ENCODE peak calls at places on chromosomes 13 and 19, in nine cellular contexts. One of them, this sample, is unnamed.

GRCh38 chr19:5128251-5128931 is 159.5 kb downstream of the KDM4B start:
- DNase-seq in choroid plexus epithelial cell: peak; percentile 89
- DNase-seq in CD8-positive, alpha-beta T cell: no peak
- DNase-seq in tibial nerve: peak; percentile 47
- DNase-seq in IMR-90: peak; percentile 75
- DNase-seq in dorsolateral prefrontal cortex: no peak
- DNase-seq in cardiac muscle cell: peak; percentile 92
- DNase-seq in ascending aorta: no peak
- DNase-seq in hepatocyte: peak; percentile 89
- DNase-seq in this sample: no peak

GRCh38 chr13:42548731-42549554 is 25.0 kb upstream of the TNFSF11 start:
- DNase-seq in choroid plexus epithelial cell: peak; percentile 93
- DNase-seq in CD8-positive, alpha-beta T cell: no peak
- DNase-seq in tibial nerve: no peak
- DNase-seq in IMR-90: no peak
- DNase-seq in dorsolateral prefrontal cortex: no peak
- DNase-seq in cardiac muscle cell: peak; percentile 53
- DNase-seq in ascending aorta: peak; percentile 17
- DNase-seq in hepatocyte: no peak
- DNase-seq in this sample: peak; percentile 86

GRCh38 chr19:10565028-10565566 is 713 bp downstream of the KRI1 start:
- DNase-seq in choroid plexus epithelial cell: peak; percentile 44
- DNase-seq in CD8-positive, alpha-beta T cell: peak; percentile 30
- DNase-seq in tibial nerve: peak; percentile 40
- DNase-seq in IMR-90: peak; percentile 21
- DNase-seq in dorsolateral prefrontal cortex: no peak
- DNase-seq in cardiac muscle cell: peak; percentile 49
- DNase-seq in ascending aorta: no peak
- DNase-seq in hepatocyte: peak; percentile 67
- DNase-seq in this sample: no peak

GRCh38 chr13:110799246-110800236 is 86.0 kb downstream of the ING1 start:
- DNase-seq in choroid plexus epithelial cell: peak; percentile 73
- DNase-seq in CD8-positive, alpha-beta T cell: no peak
- DNase-seq in tibial nerve: peak; percentile 33
- DNase-seq in IMR-90: peak; percentile 95
- DNase-seq in dorsolateral prefrontal cortex: no peak
- DNase-seq in cardiac muscle cell: peak; percentile 96
- DNase-seq in ascending aorta: no peak
- DNase-seq in hepatocyte: peak; percentile 73
- DNase-seq in this sample: no peak

GRCh38 chr13:24127116-24127631 is 33.3 kb upstream of the SPATA13 start:
- DNase-seq in choroid plexus epithelial cell: peak; percentile 74
- DNase-seq in CD8-positive, alpha-beta T cell: no peak
- DNase-seq in tibial nerve: no peak
- DNase-seq in IMR-90: peak; percentile 43
- DNase-seq in dorsolateral prefrontal cortex: no peak
- DNase-seq in cardiac muscle cell: no peak
- DNase-seq in ascending aorta: no peak
- DNase-seq in hepatocyte: peak; percentile 66
- DNase-seq in this sample: no peak

GRCh38 chr19:34962281-34962944 is 1.6 kb downstream of the ZNF792 start:
- DNase-seq in choroid plexus epithelial cell: peak; percentile 35
- DNase-seq in CD8-positive, alpha-beta T cell: no peak
- DNase-seq in tibial nerve: no peak
- DNase-seq in IMR-90: peak; percentile 16
- DNase-seq in dorsolateral prefrontal cortex: no peak
- DNase-seq in cardiac muscle cell: peak; percentile 46
- DNase-seq in ascending aorta: no peak
- DNase-seq in hepatocyte: no peak
- DNase-seq in this sample: no peak

GRCh38 chr13:77514336-77514726 is 21.2 kb upstream of the SCEL start:
- DNase-seq in choroid plexus epithelial cell: no peak
- DNase-seq in CD8-positive, alpha-beta T cell: no peak
- DNase-seq in tibial nerve: no peak
- DNase-seq in IMR-90: no peak
- DNase-seq in dorsolateral prefrontal cortex: no peak
- DNase-seq in cardiac muscle cell: no peak
- DNase-seq in ascending aorta: no peak
- DNase-seq in hepatocyte: no peak
- DNase-seq in this sample: no peak

GRCh38 chr13:108155185-108156106 is 59.9 kb downstream of the LIG4 start:
- DNase-seq in choroid plexus epithelial cell: peak; percentile 71
- DNase-seq in CD8-positive, alpha-beta T cell: peak; percentile 27
- DNase-seq in tibial nerve: peak; percentile 77
- DNase-seq in IMR-90: peak; percentile 52
- DNase-seq in dorsolateral prefrontal cortex: peak; percentile 55
- DNase-seq in cardiac muscle cell: peak; percentile 64
- DNase-seq in ascending aorta: no peak
- DNase-seq in hepatocyte: peak; percentile 75
- DNase-seq in this sample: peak; percentile 2

GRCh38 chr13:97515643-97516042 is 81.7 kb downstream of the RAP2A start:
- DNase-seq in choroid plexus epithelial cell: no peak
- DNase-seq in CD8-positive, alpha-beta T cell: no peak
- DNase-seq in tibial nerve: no peak
- DNase-seq in IMR-90: no peak
- DNase-seq in dorsolateral prefrontal cortex: no peak
- DNase-seq in cardiac muscle cell: no peak
- DNase-seq in ascending aorta: no peak
- DNase-seq in hepatocyte: no peak
- DNase-seq in this sample: no peak

GRCh38 chr13:30978981-30979956 is 46.8 kb downstream of the TEX26 start:
- DNase-seq in choroid plexus epithelial cell: peak; percentile 36
- DNase-seq in CD8-positive, alpha-beta T cell: no peak
- DNase-seq in tibial nerve: no peak
- DNase-seq in IMR-90: no peak
- DNase-seq in dorsolateral prefrontal cortex: peak; percentile 44
- DNase-seq in cardiac muscle cell: peak; percentile 46
- DNase-seq in ascending aorta: no peak
- DNase-seq in hepatocyte: peak; percentile 30
- DNase-seq in this sample: no peak

GRCh38 chr13:37207646-37208045 is 102.2 kb upstream of the CSNK1A1L start:
- DNase-seq in choroid plexus epithelial cell: peak; percentile 42
- DNase-seq in CD8-positive, alpha-beta T cell: no peak
- DNase-seq in tibial nerve: no peak
- DNase-seq in IMR-90: no peak
- DNase-seq in dorsolateral prefrontal cortex: no peak
- DNase-seq in cardiac muscle cell: peak; percentile 40
- DNase-seq in ascending aorta: no peak
- DNase-seq in hepatocyte: no peak
- DNase-seq in this sample: no peak

GRCh38 chr19:1837625-1838105 is 10.6 kb downstream of the REXO1 start:
- DNase-seq in choroid plexus epithelial cell: peak; percentile 33
- DNase-seq in CD8-positive, alpha-beta T cell: peak; percentile 41
- DNase-seq in tibial nerve: no peak
- DNase-seq in IMR-90: no peak
- DNase-seq in dorsolateral prefrontal cortex: no peak
- DNase-seq in cardiac muscle cell: peak; percentile 38
- DNase-seq in ascending aorta: no peak
- DNase-seq in hepatocyte: peak; percentile 56
- DNase-seq in this sample: no peak

GRCh38 chr19:44553478-44554171 is 24.1 kb upstream of the CEACAM20 start:
- DNase-seq in choroid plexus epithelial cell: peak; percentile 26
- DNase-seq in CD8-positive, alpha-beta T cell: no peak
- DNase-seq in tibial nerve: no peak
- DNase-seq in IMR-90: no peak
- DNase-seq in dorsolateral prefrontal cortex: no peak
- DNase-seq in cardiac muscle cell: no peak
- DNase-seq in ascending aorta: no peak
- DNase-seq in hepatocyte: no peak
- DNase-seq in this sample: no peak

GRCh38 chr19:35278578-35279284 is 3.6 kb upstream of the HAMP start:
- DNase-seq in choroid plexus epithelial cell: no peak
- DNase-seq in CD8-positive, alpha-beta T cell: no peak
- DNase-seq in tibial nerve: no peak
- DNase-seq in IMR-90: no peak
- DNase-seq in dorsolateral prefrontal cortex: no peak
- DNase-seq in cardiac muscle cell: no peak
- DNase-seq in ascending aorta: no peak
- DNase-seq in hepatocyte: no peak
- DNase-seq in this sample: no peak

GRCh38 chr13:109393045-109393444 is 393.3 kb downstream of the IRS2 start:
- DNase-seq in choroid plexus epithelial cell: no peak
- DNase-seq in CD8-positive, alpha-beta T cell: no peak
- DNase-seq in tibial nerve: no peak
- DNase-seq in IMR-90: no peak
- DNase-seq in dorsolateral prefrontal cortex: no peak
- DNase-seq in cardiac muscle cell: no peak
- DNase-seq in ascending aorta: no peak
- DNase-seq in hepatocyte: no peak
- DNase-seq in this sample: no peak

GRCh38 chr19:40441719-40442253 is 2.3 kb downstream of the SERTAD3 start:
- DNase-seq in choroid plexus epithelial cell: peak; percentile 12
- DNase-seq in CD8-positive, alpha-beta T cell: no peak
- DNase-seq in tibial nerve: no peak
- DNase-seq in IMR-90: no peak
- DNase-seq in dorsolateral prefrontal cortex: no peak
- DNase-seq in cardiac muscle cell: no peak
- DNase-seq in ascending aorta: no peak
- DNase-seq in hepatocyte: no peak
- DNase-seq in this sample: no peak
- H3K4me3 ChIP-seq in choroid plexus epithelial cell: peak overlapping the region; percentile 57
- H3K4me3 ChIP-seq in CD8-positive, alpha-beta T cell: no peak overlapping the region
- H3K4me3 ChIP-seq in tibial nerve: no peak overlapping the region
- H3K4me3 ChIP-seq in IMR-90: no peak overlapping the region
- H3K4me3 ChIP-seq in dorsolateral prefrontal cortex: no peak overlapping the region
- H3K4me3 ChIP-seq in cardiac muscle cell: no peak overlapping the region
- H3K4me3 ChIP-seq in ascending aorta: no peak overlapping the region
- H3K4me3 ChIP-seq in hepatocyte: peak overlapping the region; percentile 38
- H3K4me3 ChIP-seq in this sample: peak overlapping the region; percentile 98

GRCh38 chr19:52398091-52398461 is 427 bp downstream of the ZNF528 start:
- DNase-seq in choroid plexus epithelial cell: peak; percentile 8
- DNase-seq in CD8-positive, alpha-beta T cell: no peak
- DNase-seq in tibial nerve: no peak
- DNase-seq in IMR-90: peak; percentile 1
- DNase-seq in dorsolateral prefrontal cortex: no peak
- DNase-seq in cardiac muscle cell: peak; percentile 29
- DNase-seq in ascending aorta: no peak
- DNase-seq in hepatocyte: peak; percentile 31
- DNase-seq in this sample: no peak
- TF ChIP-seq CTCF in choroid plexus epithelial cell: peak; percentile 9
- TF ChIP-seq CTCF in CD8-positive, alpha-beta T cell: no peak
- TF ChIP-seq CTCF in tibial nerve: no peak
- TF ChIP-seq CTCF in IMR-90: no peak
- TF ChIP-seq CTCF in dorsolateral prefrontal cortex: no peak
- TF ChIP-seq CTCF in cardiac muscle cell: peak; percentile 14
- TF ChIP-seq CTCF in ascending aorta: no peak
- TF ChIP-seq CTCF in hepatocyte: no peak
- TF ChIP-seq CTCF in this sample: no peak

DNA sequence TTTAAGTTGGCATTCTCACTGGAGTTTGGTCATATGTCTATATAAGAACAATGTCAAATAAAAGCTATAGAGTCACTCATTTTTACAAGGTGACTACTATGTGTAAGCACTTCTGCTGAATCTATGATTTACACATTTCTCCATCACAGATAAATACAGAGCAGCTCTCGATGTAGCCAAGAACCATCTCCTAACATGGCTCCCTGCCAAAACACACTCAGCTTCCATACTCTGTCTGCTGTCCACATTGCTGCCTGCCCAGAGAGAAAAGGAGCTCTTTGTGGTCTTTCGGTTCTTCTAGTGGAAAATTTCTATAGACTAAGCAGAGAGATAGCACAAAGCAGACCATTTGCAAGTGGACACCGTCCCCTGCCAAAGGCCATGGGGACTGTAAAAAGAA is 190.9 kb upstream of the KLF12 start:
- DNase-seq in choroid plexus epithelial cell: peak; percentile 92
- DNase-seq in CD8-positive, alpha-beta T cell: no peak
- DNase-seq in tibial nerve: peak; percentile 9
- DNase-seq in IMR-90: peak; percentile 87
- DNase-seq in dorsolateral prefrontal cortex: no peak
- DNase-seq in cardiac muscle cell: peak; percentile 88
- DNase-seq in ascending aorta: no peak
- DNase-seq in hepatocyte: peak; percentile 62
- DNase-seq in this sample: no peak
- H3K4me3 ChIP-seq in choroid plexus epithelial cell: peak overlapping the region; percentile 26
- H3K4me3 ChIP-seq in CD8-positive, alpha-beta T cell: no peak overlapping the region
- H3K4me3 ChIP-seq in tibial nerve: no peak overlapping the region
- H3K4me3 ChIP-seq in IMR-90: no peak overlapping the region
- H3K4me3 ChIP-seq in dorsolateral prefrontal cortex: no peak overlapping the region
- H3K4me3 ChIP-seq in cardiac muscle cell: no peak overlapping the region
- H3K4me3 ChIP-seq in ascending aorta: no peak overlapping the region
- H3K4me3 ChIP-seq in hepatocyte: no peak overlapping the region
- H3K4me3 ChIP-seq in this sample: no peak overlapping the region

GRCh38 chr19:11642902-11643301 is 45.6 kb downstream of the ZNF627 start:
- DNase-seq in choroid plexus epithelial cell: no peak
- DNase-seq in CD8-positive, alpha-beta T cell: no peak
- DNase-seq in tibial nerve: no peak
- DNase-seq in IMR-90: no peak
- DNase-seq in dorsolateral prefrontal cortex: no peak
- DNase-seq in cardiac muscle cell: no peak
- DNase-seq in ascending aorta: no peak
- DNase-seq in hepatocyte: no peak
- DNase-seq in this sample: no peak

GRCh38 chr19:11639245-11639601 is 41.9 kb downstream of the ZNF627 start:
- DNase-seq in choroid plexus epithelial cell: no peak
- DNase-seq in CD8-positive, alpha-beta T cell: no peak
- DNase-seq in tibial nerve: no peak
- DNase-seq in IMR-90: no peak
- DNase-seq in dorsolateral prefrontal cortex: no peak
- DNase-seq in cardiac muscle cell: no peak
- DNase-seq in ascending aorta: no peak
- DNase-seq in hepatocyte: no peak
- DNase-seq in this sample: no peak

GRCh38 chr19:11641241-11641640 is 44.0 kb downstream of the ZNF627 start:
- DNase-seq in choroid plexus epithelial cell: no peak
- DNase-seq in CD8-positive, alpha-beta T cell: no peak
- DNase-seq in tibial nerve: no peak
- DNase-seq in IMR-90: no peak
- DNase-seq in dorsolateral prefrontal cortex: no peak
- DNase-seq in cardiac muscle cell: no peak
- DNase-seq in ascending aorta: no peak
- DNase-seq in hepatocyte: no peak
- DNase-seq in this sample: no peak

DNA sequence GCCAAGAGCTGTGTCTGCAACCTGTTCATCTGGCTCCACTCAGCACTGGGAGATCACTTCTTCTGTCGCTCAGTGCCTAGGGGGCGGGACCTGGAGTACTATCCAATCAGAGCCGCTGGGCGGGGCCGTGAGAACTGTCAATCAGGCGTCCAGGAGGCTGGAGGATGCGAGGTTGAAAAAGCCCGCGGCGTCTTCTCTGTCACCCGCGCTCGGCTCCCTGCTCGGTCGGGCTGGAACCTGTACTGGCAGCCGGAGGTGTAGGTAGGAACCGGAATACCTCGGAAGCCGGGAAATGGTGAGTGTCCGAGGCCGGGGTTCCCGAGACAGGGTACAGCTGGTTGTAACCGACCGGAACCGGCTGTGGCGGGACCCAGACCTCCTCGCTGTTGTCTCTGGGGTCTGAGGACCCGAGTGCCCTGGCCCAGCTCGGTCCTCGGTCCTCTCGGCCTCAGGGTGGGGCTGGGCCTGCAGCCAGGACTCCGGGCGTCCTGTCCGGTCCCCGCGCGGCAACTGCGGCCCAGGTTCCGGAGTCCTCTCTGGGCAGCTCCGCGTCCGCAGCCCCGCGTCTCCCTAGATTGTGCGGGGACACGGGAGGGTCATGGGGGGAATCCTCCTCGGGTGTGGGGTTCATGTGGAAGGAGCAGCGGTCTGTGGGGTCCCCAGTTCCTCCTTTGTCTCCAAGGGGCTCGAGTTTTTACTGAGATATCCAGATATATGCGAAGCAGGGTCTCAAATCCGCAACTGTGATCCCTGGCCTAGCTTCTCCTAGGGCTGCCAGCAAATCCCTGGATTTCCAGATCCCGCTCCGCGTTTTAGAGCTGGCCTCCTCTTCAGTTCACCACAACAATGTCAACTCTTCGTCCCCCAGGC is 42.6 kb downstream of the ZNF627 start:
- DNase-seq in choroid plexus epithelial cell: peak; percentile 92
- DNase-seq in CD8-positive, alpha-beta T cell: peak; percentile 80
- DNase-seq in tibial nerve: peak; percentile 97
- DNase-seq in IMR-90: peak; percentile 85
- DNase-seq in dorsolateral prefrontal cortex: peak; percentile 94
- DNase-seq in cardiac muscle cell: peak; percentile 93
- DNase-seq in ascending aorta: peak; percentile 83
- DNase-seq in hepatocyte: peak; percentile 99
- DNase-seq in this sample: peak; percentile 82
- TF ChIP-seq CTCF in choroid plexus epithelial cell: no peak
- TF ChIP-seq CTCF in CD8-positive, alpha-beta T cell: no peak
- TF ChIP-seq CTCF in tibial nerve: no peak
- TF ChIP-seq CTCF in IMR-90: no peak
- TF ChIP-seq CTCF in dorsolateral prefrontal cortex: no peak
- TF ChIP-seq CTCF in cardiac muscle cell: no peak
- TF ChIP-seq CTCF in ascending aorta: no peak
- TF ChIP-seq CTCF in hepatocyte: no peak
- TF ChIP-seq CTCF in this sample: no peak